ENCODE peak calls at places on chromosome 13, in six cellular contexts. U is GM12878, Y is K562, C is HCT116, T is HepG2, L is H1. V is an unnamed sample. For H3K36me3, the result is how much of the 10 kb centered on the place peaks cover.

GRCh38 chr13:52850396-52851152 is 2.1 kb upstream of the PCDH8 start:
- DNase-seq in U (no peak), Y (no peak), C (no peak), T (peak), L (peak), V (peak)

GRCh38 chr13:36997716-36998427 is 1.3 kb downstream of the ALG5 start:
- DNase-seq in U (no peak), Y (no peak), C (no peak), T (no peak), L (no peak), V (no peak)

GRCh38 chr13:73273737-73274136 is 214.9 kb downstream of the KLF5 start:
- DNase-seq in U (no peak), Y (no peak), C (no peak), T (no peak), L (no peak), V (no peak)

GRCh38 chr13:33441015-33441414 is 155.5 kb upstream of the STARD13 start:
- DNase-seq in U (no peak), Y (no peak), C (peak), T (peak), L (no peak), V (peak)

GRCh38 chr13:112651750-112652511 is 37.9 kb upstream of the ATP11A start:
- DNase-seq in U (no peak), Y (no peak), C (no peak), T (no peak), L (no peak), V (no peak)

GRCh38 chr13:30971575-30971974 is 39.1 kb downstream of the TEX26 start:
- DNase-seq in U (no peak), Y (no peak), C (no peak), T (no peak), L (no peak), V (no peak)

GRCh38 chr13:53126803-53127202 is 98.2 kb downstream of the OLFM4 start:
- DNase-seq in U (no peak), Y (no peak), C (no peak), T (no peak), L (no peak), V (no peak)

GRCh38 chr13:88068975-88069374 is 397.8 kb downstream of the SLITRK5 start:
- DNase-seq in U (no peak), Y (no peak), C (no peak), T (peak), L (peak), V (no peak)

GRCh38 chr13:25180450-25180794 is 8.3 kb upstream of the AMER2 start:
- DNase-seq in U (no peak), Y (no peak), C (no peak), T (no peak), L (no peak), V (no peak)

GRCh38 chr13:102399791-102400618 is 1.8 kb downstream of the FGF14 start:
- DNase-seq in U (no peak), Y (no peak), C (no peak), T (no peak), L (peak), V (peak)

GRCh38 chr13:19861762-19862161 is 1.7 kb downstream of the ZMYM5 start:
- DNase-seq in U (no peak), Y (no peak), C (no peak), T (no peak), L (no peak), V (no peak)

GRCh38 chr13:89407357-89407756 is 1736.2 kb downstream of the SLITRK5 start:
- DNase-seq in U (no peak), Y (no peak), C (no peak), T (no peak), L (no peak), V (no peak)

GRCh38 chr13:106274551-106275208 is 260.8 kb downstream of the EFNB2 start:
- DNase-seq in U (no peak), Y (no peak), C (no peak), T (no peak), L (no peak), V (no peak)

GRCh38 chr13:73810647-73811046 is 323.6 kb downstream of the KLF12 start:
- DNase-seq in U (no peak), Y (no peak), C (no peak), T (no peak), L (no peak), V (no peak)

GRCh38 chr13:25662516-25662915 is 290.7 kb downstream of the ATP8A2 start:
- DNase-seq in U (no peak), Y (no peak), C (no peak), T (no peak), L (no peak), V (no peak)

GRCh38 chr13:31538067-31539042 is 201.0 kb upstream of the RXFP2 start:
- DNase-seq in U (no peak), Y (peak), C (peak), T (peak), L (no peak), V (peak)

GRCh38 chr13:76672422-76672821 is 213.8 kb downstream of the KCTD12 start:
- DNase-seq in U (no peak), Y (no peak), C (no peak), T (no peak), L (no peak), V (no peak)

GRCh38 chr13:32165791-32166190 is 134.2 kb downstream of the FRY start:
- DNase-seq in U (no peak), Y (no peak), C (no peak), T (no peak), L (no peak), V (no peak)

GRCh38 chr13:44967656-44968451 is 21.4 kb downstream of the NUFIP1 start:
- DNase-seq in U (no peak), Y (no peak), C (no peak), T (no peak), L (no peak), V (no peak)

GRCh38 chr13:43785681-43786471 is 896 bp downstream of the ENOX1 start:
- DNase-seq in U (no peak), Y (no peak), C (no peak), T (no peak), L (peak), V (peak)

GRCh38 chr13:112456138-112457056 is 80.2 kb downstream of the SPACA7 start:
- DNase-seq in U (no peak), Y (no peak), C (no peak), T (no peak), L (peak), V (no peak)

GRCh38 chr13:27977476-27978300 is 8.6 kb upstream of the CDX2 start:
- DNase-seq in U (no peak), Y (no peak), C (no peak), T (no peak), L (peak), V (no peak)

GRCh38 chr13:58587183-58587582 is 955.6 kb downstream of the PCDH17 start:
- DNase-seq in U (peak), Y (no peak), C (no peak), T (no peak), L (no peak), V (no peak)

GRCh38 chr13:50170447-50171037 is 155.3 kb downstream of the KCNRG start:
- DNase-seq in U (no peak), Y (no peak), C (no peak), T (no peak), L (no peak), V (no peak)

GRCh38 chr13:45341799-45342584 is 1.0 kb upstream of the TPT1 start:
- DNase-seq in U (no peak), Y (no peak), C (no peak), T (no peak), L (no peak), V (peak)

GRCh38 chr13:25466880-25467279 is 95.1 kb downstream of the ATP8A2 start:
- DNase-seq in U (no peak), Y (no peak), C (no peak), T (peak), L (no peak), V (no peak)

DNA sequence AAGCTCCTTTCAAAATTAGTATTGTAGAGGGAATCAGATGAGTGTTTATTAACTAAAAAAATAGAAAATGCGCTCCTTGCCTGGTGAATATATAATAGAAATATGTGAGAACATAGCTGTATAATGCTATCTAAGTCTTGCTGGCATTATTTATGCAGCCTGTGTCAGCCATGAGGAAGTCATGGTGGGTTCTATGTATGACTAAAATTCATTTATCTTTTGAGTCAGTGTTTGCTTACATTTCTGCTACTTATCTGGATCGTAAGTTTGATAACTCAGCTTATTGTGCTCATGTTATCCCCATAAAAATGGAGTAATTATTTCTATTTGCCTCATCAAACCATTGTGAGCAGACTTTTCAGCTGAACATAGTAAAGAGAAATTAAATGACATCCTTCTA is 449.3 kb downstream of the OXGR1 start:
- DNase-seq in U (no peak), Y (no peak), C (no peak), T (no peak), L (no peak), V (no peak)
- TF ChIP-seq JUND in U (no peak), Y (no peak), C (no peak), T (no peak), L (no peak), V (no peak)

DNA sequence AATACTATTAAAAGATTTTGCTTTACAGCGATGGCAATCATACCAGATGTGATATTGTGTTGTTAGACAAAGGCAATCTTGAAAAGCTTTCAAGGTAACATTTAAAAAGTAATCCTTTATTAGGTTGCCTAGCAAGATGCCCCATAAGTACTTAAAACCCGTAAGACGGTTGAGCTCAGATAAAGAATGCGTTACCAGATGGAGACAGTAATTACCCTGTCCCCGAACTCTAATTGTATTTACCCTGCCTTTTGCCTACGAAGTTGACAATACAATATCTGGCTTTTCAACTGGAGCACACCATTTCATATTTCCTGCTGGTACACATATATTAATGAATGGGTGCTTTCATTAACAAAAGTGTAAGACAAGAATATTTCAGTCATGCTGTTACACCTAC is 64.0 kb downstream of the DCT start:
- DNase-seq in U (no peak), Y (no peak), C (no peak), T (no peak), L (no peak), V (no peak)
- H3K36me3 ChIP-seq in U (under half), Y (under half), C (under half), T (under half), L (under half), V (under half)

DNA sequence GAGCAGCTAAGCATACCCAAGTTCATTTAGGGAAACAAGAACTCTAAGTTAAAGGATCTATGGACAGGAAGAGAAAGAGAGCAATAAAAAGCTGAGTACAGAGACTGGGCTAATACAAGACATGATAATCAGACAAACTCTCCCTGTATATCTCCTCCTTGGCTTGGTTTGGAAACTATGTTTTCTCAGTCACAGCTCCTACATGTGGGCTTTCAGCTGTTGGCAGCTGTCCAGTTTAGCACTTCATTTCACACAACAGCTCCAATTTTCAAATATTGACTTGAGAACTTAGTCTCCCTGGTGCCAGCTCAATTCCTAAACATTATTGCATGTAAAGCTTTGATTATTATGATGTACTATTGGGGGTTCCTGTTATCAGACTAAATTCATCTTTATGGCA is 222.8 kb upstream of the OBI1 start:
- DNase-seq in U (no peak), Y (no peak), C (no peak), T (no peak), L (no peak), V (peak)
- TF ChIP-seq JUND in U (no peak), Y (no peak), C (no peak), T (no peak), L (no peak), V (no peak)

GRCh38 chr13:51364404-51365008 is 25.0 kb downstream of the SERPINE3 start:
- DNase-seq in U (no peak), Y (no peak), C (no peak), T (no peak), L (no peak), V (no peak)

GRCh38 chr13:51373451-51373850 is 34.0 kb downstream of the SERPINE3 start:
- DNase-seq in U (no peak), Y (no peak), C (no peak), T (no peak), L (no peak), V (no peak)

GRCh38 chr13:51370811-51371210 is 31.3 kb downstream of the SERPINE3 start:
- DNase-seq in U (no peak), Y (no peak), C (no peak), T (no peak), L (no peak), V (no peak)

GRCh38 chr13:51371768-51372399 is 32.4 kb downstream of the SERPINE3 start:
- DNase-seq in U (no peak), Y (no peak), C (no peak), T (no peak), L (no peak), V (no peak)

GRCh38 chr13:51370116-51370515 is 30.6 kb downstream of the SERPINE3 start:
- DNase-seq in U (no peak), Y (no peak), C (no peak), T (no peak), L (no peak), V (no peak)
- H3K36me3 ChIP-seq in U (under half), Y (half or more), C (under half), T (half or more), L (under half), V (half or more)

GRCh38 chr13:42393573-42394360 is 121.8 kb downstream of the AKAP11 start:
- DNase-seq in U (no peak), Y (no peak), C (no peak), T (no peak), L (no peak), V (no peak)
- TF ChIP-seq JUND in U (no peak), Y (no peak), C (no peak), T (no peak), L (no peak), V (no peak)

DNA sequence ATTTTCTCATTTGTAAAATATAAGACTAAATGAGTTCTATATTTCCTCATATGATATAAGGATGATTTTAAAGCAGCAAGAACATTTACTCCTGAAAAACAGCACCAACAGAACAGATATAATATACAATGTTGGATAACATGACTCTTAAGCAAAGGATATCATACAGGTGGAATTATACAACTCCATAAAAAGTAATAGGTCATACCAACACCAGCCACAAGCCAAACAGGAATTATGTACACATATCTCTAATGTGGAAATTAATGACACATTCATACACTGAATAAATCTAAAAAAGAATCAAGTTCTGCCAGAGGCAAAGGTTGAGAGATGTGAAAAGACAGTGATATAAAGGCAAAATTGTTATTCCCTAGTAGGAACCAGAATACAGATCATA is 25.9 kb downstream of the INTS6 start:
- DNase-seq in U (no peak), Y (no peak), C (no peak), T (no peak), L (no peak), V (no peak)
- H3K36me3 ChIP-seq in U (under half), Y (under half), C (under half), T (under half), L (under half), V (under half)

GRCh38 chr13:114044486-114044885 is 70.6 kb upstream of the C13orf46 start:
- DNase-seq in U (no peak), Y (no peak), C (no peak), T (no peak), L (no peak), V (no peak)
- TF ChIP-seq JUND in U (no peak), Y (no peak), C (no peak), T (no peak), L (no peak), V (no peak)

DNA sequence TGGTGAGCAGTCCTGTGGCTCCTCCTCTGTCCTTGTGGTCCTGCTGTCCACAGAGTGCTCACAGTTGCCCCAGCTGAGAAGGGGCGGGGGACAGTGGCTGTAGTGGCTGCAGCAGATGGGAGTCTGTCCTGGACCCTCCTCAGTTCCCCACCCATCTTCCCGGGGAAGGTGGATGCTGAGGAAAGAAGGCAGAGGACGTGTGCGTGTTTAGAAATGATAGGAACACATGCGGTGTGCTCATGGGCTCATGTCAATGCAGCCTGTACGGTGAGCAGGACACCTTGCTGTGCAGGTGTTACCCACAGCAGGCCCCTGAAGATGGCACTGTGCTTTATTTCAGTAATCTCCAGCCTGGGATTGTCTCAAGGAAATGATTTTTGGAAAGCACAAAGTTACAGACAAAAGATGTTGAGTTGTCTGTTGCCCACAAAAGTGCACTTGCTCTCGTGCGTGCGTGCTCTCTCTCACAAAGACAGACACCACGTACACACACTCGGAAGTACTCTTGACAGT is 49.2 kb upstream of the TEX29 start:
- DNase-seq in U (no peak), Y (no peak), C (no peak), T (no peak), L (no peak), V (no peak)
- H3K36me3 ChIP-seq in U (under half), Y (under half), C (under half), T (half or more), L (under half), V (under half)

V was measured in SK-N-SH.